ENCODE peak calls at places on chromosome 18, in four cellular contexts. P is naive thymus-derived CD4-positive, alpha-beta T cell; N is DND-41; S is lower lobe of right lung. L is an unnamed sample. For H3K4me1, the result is how much of the 10 kb centered on the place peaks cover.

GRCh38 chr18:2881490-2882195 is 34.8 kb downstream of the EMILIN2 start:
- DNase-seq in P (no peak), N (no peak), S (no peak), L (no peak)

GRCh38 chr18:14941792-14942191 is 193.8 kb downstream of the ANKRD30B start:
- DNase-seq in P (no peak), N (no peak), S (no peak), L (no peak)

GRCh38 chr18:415627-416612 is 84.6 kb downstream of the COLEC12 start:
- DNase-seq in P (no peak), N (no peak), S (no peak), L (no peak)

GRCh38 chr18:49858309-49859005 is 45.1 kb upstream of the ACAA2 start:
- DNase-seq in P (peak), N (peak), S (peak), L (peak)

GRCh38 chr18:10080372-10080771 is 166.6 kb downstream of the VAPA start:
- DNase-seq in P (no peak), N (no peak), S (no peak), L (no peak)

GRCh38 chr18:48607049-48607984 is 68.5 kb downstream of the CTIF start:
- DNase-seq in P (no peak), N (no peak), S (no peak), L (no peak)

GRCh38 chr18:75959150-75959549 is 531.6 kb upstream of the SMIM21 start:
- DNase-seq in P (no peak), N (no peak), S (no peak), L (no peak)

GRCh38 chr18:37869051-37869450 is 303.5 kb upstream of the CELF4 start:
- DNase-seq in P (no peak), N (no peak), S (no peak), L (no peak)

GRCh38 chr18:53790817-53791216 is 433.7 kb downstream of the MBD2 start:
- DNase-seq in P (no peak), N (no peak), S (no peak), L (no peak)

GRCh38 chr18:51658436-51658835 is 461.0 kb upstream of the MEX3C start:
- DNase-seq in P (no peak), N (no peak), S (no peak), L (no peak)

GRCh38 chr18:22666411-22666940 is 248.8 kb upstream of the CTAGE1 start:
- DNase-seq in P (no peak), N (no peak), S (no peak), L (no peak)

GRCh38 chr18:53771664-53772063 is 452.8 kb downstream of the MBD2 start:
- DNase-seq in P (no peak), N (no peak), S (no peak), L (no peak)

GRCh38 chr18:51236225-51236624 is 38.7 kb upstream of the MEX3C start:
- DNase-seq in P (no peak), N (no peak), S (no peak), L (no peak)

GRCh38 chr18:23401400-23402347 is 51.4 kb upstream of the RIOK3 start:
- DNase-seq in P (no peak), N (no peak), S (peak), L (no peak)

GRCh38 chr18:74252032-74252380 is 39.8 kb downstream of the CYB5A start:
- DNase-seq in P (no peak), N (no peak), S (no peak), L (no peak)
- H3K4me1 ChIP-seq in P (under half), N (under half), S (half or more), L (under half)

DNA sequence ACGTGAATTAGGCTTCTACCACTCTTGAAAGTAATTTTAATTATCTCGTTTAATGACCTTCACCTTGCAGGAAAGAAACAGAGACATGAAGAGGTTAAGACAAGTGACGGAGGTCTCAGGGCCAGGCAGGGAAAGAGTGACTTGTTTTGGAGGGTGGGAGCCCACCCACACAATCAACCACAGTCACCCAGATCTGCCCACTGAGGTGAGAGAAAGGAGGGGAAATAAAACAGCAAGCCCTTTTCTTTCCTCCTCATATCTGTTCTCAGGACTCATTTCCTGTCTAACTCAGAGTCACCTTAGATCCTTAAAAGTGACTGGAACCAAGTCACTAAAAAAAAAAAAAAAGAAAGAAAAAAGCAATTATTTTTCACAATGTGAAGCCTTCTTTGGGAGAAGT is 26.8 kb downstream of the ATP8B1 start:
- DNase-seq in P (no peak), N (peak), S (no peak), L (no peak)
- H3K4me1 ChIP-seq in P (under half), N (under half), S (under half), L (under half)

GRCh38 chr18:58310517-58310916 is 266.5 kb downstream of the NEDD4L start:
- DNase-seq in P (peak), N (no peak), S (peak), L (peak)
- H3K4me1 ChIP-seq in P (under half), N (under half), S (half or more), L (under half)

GRCh38 chr18:77137851-77138250 is 5.3 kb upstream of the MBP start:
- DNase-seq in P (no peak), N (no peak), S (no peak), L (no peak)
- H3K4me1 ChIP-seq in P (under half), N (half or more), S (under half), L (under half)

GRCh38 chr18:62788111-62788510 is 72.8 kb downstream of the PHLPP1 start:
- DNase-seq in P (no peak), N (no peak), S (no peak), L (no peak)

GRCh38 chr18:62784966-62785413 is 69.6 kb downstream of the PHLPP1 start:
- DNase-seq in P (no peak), N (no peak), S (no peak), L (no peak)

GRCh38 chr18:62784338-62784965 is 69.1 kb downstream of the PHLPP1 start:
- DNase-seq in P (no peak), N (no peak), S (no peak), L (peak)

GRCh38 chr18:62788891-62789290 is 73.5 kb downstream of the PHLPP1 start:
- DNase-seq in P (no peak), N (peak), S (no peak), L (no peak)

GRCh38 chr18:62786689-62787088 is 71.3 kb downstream of the PHLPP1 start:
- DNase-seq in P (no peak), N (no peak), S (no peak), L (no peak)
- H3K4me1 ChIP-seq in P (under half), N (under half), S (under half), L (under half)

DNA sequence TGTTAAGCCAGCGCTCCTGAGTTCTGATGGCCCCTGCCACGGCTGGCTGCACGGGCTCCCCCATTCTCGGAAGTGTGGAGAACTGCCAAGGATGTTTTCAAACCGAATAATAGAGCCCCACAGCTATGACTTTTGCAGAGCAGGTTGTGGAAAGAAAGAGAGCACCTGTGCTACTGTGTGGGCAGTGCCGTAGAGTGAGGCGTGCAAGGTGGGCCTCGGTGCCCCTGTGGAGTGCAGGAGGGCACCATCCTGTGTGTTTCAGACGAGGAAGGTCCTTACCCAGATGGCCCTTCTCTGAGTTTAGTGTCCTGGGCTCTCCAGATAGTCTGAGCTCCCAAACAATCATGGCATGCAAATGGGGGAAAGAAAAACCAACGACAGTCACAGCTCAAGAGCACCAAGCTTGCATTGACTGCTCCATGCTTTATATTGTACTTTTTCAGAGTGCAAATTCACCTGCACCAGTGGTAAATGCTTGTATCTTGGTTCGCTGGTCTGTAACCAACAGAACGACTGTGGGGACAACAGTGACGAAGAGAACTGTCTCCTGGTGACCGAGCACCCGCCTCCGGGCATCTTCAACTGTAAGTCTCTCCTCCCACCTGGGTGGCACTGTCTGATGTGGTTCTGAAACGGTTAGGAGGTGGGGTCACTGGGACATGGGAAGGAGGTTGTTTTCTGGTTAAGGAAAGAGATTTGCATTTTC is 219.4 kb downstream of the LDLRAD4 start:
- DNase-seq in P (peak), N (peak), S (no peak), L (peak)
- H3K4me1 ChIP-seq in P (under half), N (half or more), S (under half), L (under half)